ENCODE peak calls at places on chromosomes 5 and 9, in five cellular contexts. Q is psoas muscle, R is left ventricle myocardium inferior, L is AG09319, J is heart right ventricle. V is an unnamed sample.

GRCh38 chr9:135144581-135145108 is 57.2 kb downstream of the OLFM1 start:
- DNase-seq in L (no peak), J (no peak), Q (no peak), R (no peak), V (peak)

GRCh38 chr5:59428391-59428790 is 465.1 kb downstream of the PDE4D start:
- DNase-seq in Q (no peak), J (no peak), L (no peak), R (no peak), V (no peak)

GRCh38 chr5:38515648-38516047 is 40.8 kb downstream of the LIFR start:
- DNase-seq in L (no peak), J (no peak), Q (no peak), R (no peak), V (no peak)

GRCh38 chr9:33192493-33193245 is 25.5 kb upstream of the B4GALT1 start:
- DNase-seq in R (no peak), L (no peak), J (no peak), Q (no peak), V (no peak)

GRCh38 chr5:134614461-134615085 is 18.1 kb downstream of the SAR1B start:
- DNase-seq in R (no peak), L (no peak), J (no peak), Q (no peak), V (no peak)

GRCh38 chr9:100784755-100785154 is 206.9 kb downstream of the CAVIN4 start:
- DNase-seq in Q (no peak), L (no peak), R (no peak), J (no peak), V (no peak)

GRCh38 chr9:126702501-126703329 is 89.0 kb downstream of the LMX1B start:
- DNase-seq in J (no peak), R (no peak), L (no peak), Q (no peak), V (peak)

GRCh38 chr9:12722131-12722530 is 28.9 kb downstream of the TYRP1 start:
- DNase-seq in R (no peak), J (no peak), L (no peak), Q (no peak), V (no peak)

GRCh38 chr9:131203438-131204219 is 72.7 kb downstream of the FAM78A start:
- DNase-seq in R (no peak), L (no peak), Q (no peak), J (no peak), V (no peak)

DNA sequence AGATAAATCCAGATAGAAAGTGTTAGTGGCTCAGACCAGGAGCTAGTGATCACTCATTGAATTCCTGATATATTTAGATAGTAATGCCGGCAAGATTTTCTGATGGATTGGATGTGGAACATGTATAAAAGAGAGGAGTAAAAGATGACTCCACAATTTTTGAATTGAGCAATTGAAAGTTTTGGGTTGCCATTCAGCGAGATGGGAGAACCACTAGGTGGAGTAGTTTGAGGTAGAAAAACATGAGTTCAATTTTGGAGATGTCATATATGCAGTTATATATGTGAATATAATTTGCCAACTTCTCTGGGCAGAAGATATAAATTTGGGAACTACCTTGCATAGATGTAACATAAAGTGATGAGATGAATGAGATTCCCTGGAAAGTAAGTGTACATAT is 502.5 kb upstream of the SEMA6A start:
- DNase-seq in L (no peak), J (no peak), Q (no peak), R (no peak), V (no peak)
- TF ChIP-seq CTCF in L (peak), J (peak), Q (peak), R (peak), V (peak)

DNA sequence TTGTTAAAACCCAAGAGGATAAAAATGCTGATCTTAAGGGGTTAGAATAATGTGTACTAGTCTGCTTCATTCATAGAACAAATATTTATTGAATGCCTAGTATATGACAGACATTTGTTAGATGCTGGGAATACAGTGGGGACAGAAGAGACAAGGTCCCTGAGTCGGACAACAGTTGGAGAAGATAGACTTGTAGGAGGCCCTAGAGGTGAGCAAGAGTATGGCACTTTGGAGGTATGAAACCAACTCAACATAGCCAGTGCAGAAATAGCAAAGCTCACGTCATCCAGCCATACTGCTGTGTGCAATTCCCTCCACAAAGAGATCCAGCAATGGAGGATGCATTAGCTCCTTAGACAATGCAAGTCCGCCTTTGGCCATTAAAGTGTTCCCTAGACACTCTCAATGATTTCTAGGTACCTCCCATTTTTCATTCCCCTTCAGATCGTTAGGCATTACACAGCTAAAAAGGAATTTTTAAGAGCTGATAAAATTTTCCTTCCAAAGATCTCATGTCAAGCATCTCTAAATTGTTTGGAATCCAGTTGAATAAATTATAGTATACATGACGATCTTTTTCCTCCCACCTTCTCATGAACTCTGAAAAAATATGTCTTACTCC is 1949.6 kb upstream of the WWC1 start:
- DNase-seq in L (no peak), Q (no peak), R (no peak), J (no peak), V (no peak)
- TF ChIP-seq CTCF in L (no peak), Q (no peak), R (peak), J (no peak), V (peak)

GRCh38 chr9:71716138-71716909 is 52.0 kb downstream of the CEMIP2 start:
- DNase-seq in Q (no peak), L (no peak), J (no peak), R (no peak), V (no peak)
- TF ChIP-seq CTCF in Q (peak), L (peak), J (peak), R (peak), V (no peak)

GRCh38 chr9:88534456-88535225 is at the start of gene NXNL2:
- DNase-seq in Q (peak), R (peak), J (peak), L (peak), V (peak)

GRCh38 chr9:88530051-88530450 is 4.9 kb upstream of the NXNL2 start:
- DNase-seq in Q (no peak), R (no peak), J (no peak), L (no peak), V (peak)

GRCh38 chr9:88533951-88534455 is 975 bp upstream of the NXNL2 start:
- DNase-seq in Q (no peak), L (peak), J (no peak), R (peak), V (peak)

GRCh38 chr9:88531920-88532319 is 3.1 kb upstream of the NXNL2 start:
- DNase-seq in Q (no peak), R (no peak), L (no peak), J (no peak), V (no peak)

GRCh38 chr9:88532320-88532719 is 2.7 kb upstream of the NXNL2 start:
- DNase-seq in J (no peak), R (peak), Q (peak), L (no peak), V (no peak)
- TF ChIP-seq CTCF in J (no peak), R (no peak), Q (no peak), L (no peak), V (no peak)

V was measured in Calu3.